ENCODE peak calls at places on chromosome 10, in six cellular contexts. E is posterior cingulate gyrus; A is OCI-LY7; T is T-cell; L is cardiac septum; U is CD8-positive, alpha-beta T cell. H is an unnamed sample.

GRCh38 chr10:110474017-110474416 is 23.7 kb upstream of the DUSP5 start:
- DNase-seq in E (no peak), A (no peak), U (no peak), L (no peak), T (no peak), H (no peak)

GRCh38 chr10:100710151-100710871 is 35.1 kb upstream of the PAX2 start:
- DNase-seq in E (no peak), U (no peak), T (no peak), L (no peak), A (no peak), H (peak)

GRCh38 chr10:8481718-8482504 is 427.4 kb downstream of the GATA3 start:
- DNase-seq in A (no peak), L (no peak), E (no peak), U (no peak), T (no peak), H (no peak)

GRCh38 chr10:28396317-28396716 is 93.5 kb upstream of the MPP7 start:
- DNase-seq in A (no peak), E (no peak), T (no peak), L (no peak), U (no peak), H (no peak)

GRCh38 chr10:104300736-104301292 is 31.8 kb downstream of the GSTO2 start:
- DNase-seq in L (peak), T (no peak), U (no peak), E (peak), A (peak), H (peak)

GRCh38 chr10:4646546-4646945 is 179.5 kb upstream of the AKR1E2 start:
- DNase-seq in A (no peak), E (no peak), L (no peak), U (no peak), T (no peak), H (no peak)

GRCh38 chr10:78889536-78890063 is 179.2 kb upstream of the ZMIZ1 start:
- DNase-seq in E (no peak), L (no peak), A (no peak), T (no peak), U (no peak), H (peak)

GRCh38 chr10:75507469-75507868 is 76.0 kb downstream of the LRMDA start:
- DNase-seq in A (no peak), T (no peak), E (no peak), U (no peak), L (no peak), H (no peak)

GRCh38 chr10:119316729-119317097 is 109.3 kb downstream of the GRK5 start:
- DNase-seq in U (no peak), T (no peak), L (no peak), E (no peak), A (no peak), H (no peak)

GRCh38 chr10:80599424-80599847 is 61.7 kb downstream of the SH2D4B start:
- DNase-seq in A (peak), E (peak), L (peak), T (peak), U (no peak), H (peak)

GRCh38 chr10:14751576-14752330 is 22.9 kb downstream of the FAM107B start:
- DNase-seq in U (no peak), T (no peak), E (no peak), L (peak), A (peak), H (no peak)

H was measured in mesenteric fat pad.